ENCODE peak calls at places on chromosomes 5 and 9, in six cellular contexts. H, K, Q, Z, C and Y are unnamed samples.

GRCh38 chr5:103445426-103446035 is 117.1 kb downstream of the NUDT12 start:
- DNase-seq in H (no peak), K (no peak), Q (peak), Z (no peak), C (no peak), Y (peak)

GRCh38 chr5:72355706-72356299 is 35.6 kb downstream of the PTCD2 start:
- DNase-seq in H (no peak), K (no peak), Q (peak), Z (peak), C (no peak), Y (peak)

GRCh38 chr9:113548221-113549041 is 84.9 kb downstream of the RGS3 start:
- DNase-seq in H (peak), K (no peak), Q (peak), Z (peak), C (peak), Y (peak)

GRCh38 chr9:94933429-94933828 is 206.9 kb downstream of the AOPEP start:
- DNase-seq in H (no peak), K (no peak), Q (no peak), Z (no peak), C (no peak), Y (no peak)

GRCh38 chr5:132655821-132656773 is 1.9 kb upstream of the IL13 start:
- DNase-seq in H (no peak), K (no peak), Q (no peak), Z (peak), C (no peak), Y (peak)

GRCh38 chr9:68538200-68538599 is 2.5 kb downstream of the TMEM252 start:
- DNase-seq in H (no peak), K (no peak), Q (no peak), Z (no peak), C (no peak), Y (no peak)

GRCh38 chr5:34571380-34572041 is 84.6 kb upstream of the RAI14 start:
- DNase-seq in H (no peak), K (no peak), Q (peak), Z (no peak), C (no peak), Y (peak)

GRCh38 chr5:149932445-149933350 is 11.9 kb downstream of the PDE6A start:
- DNase-seq in H (no peak), K (no peak), Q (peak), Z (peak), C (no peak), Y (no peak)

GRCh38 chr5:54804521-54804920 is 180.9 kb downstream of the ESM1 start:
- DNase-seq in H (no peak), K (no peak), Q (no peak), Z (no peak), C (no peak), Y (no peak)

GRCh38 chr9:2291980-2292704 is 277.0 kb downstream of the SMARCA2 start:
- DNase-seq in H (no peak), K (no peak), Q (peak), Z (peak), C (no peak), Y (peak)

GRCh38 chr5:32777733-32778132 is 66.6 kb downstream of the NPR3 start:
- DNase-seq in H (no peak), K (no peak), Q (no peak), Z (no peak), C (no peak), Y (no peak)

GRCh38 chr5:122756263-122756911 is 18.5 kb upstream of the SNX2 start:
- DNase-seq in H (peak), K (no peak), Q (peak), Z (no peak), C (no peak), Y (peak)

GRCh38 chr9:127132921-127133647 is 10.6 kb upstream of the ANGPTL2 start:
- DNase-seq in H (no peak), K (no peak), Q (peak), Z (peak), C (no peak), Y (peak)

GRCh38 chr5:180084638-180085561 is 13.3 kb upstream of the RNF130 start:
- DNase-seq in H (no peak), K (no peak), Q (no peak), Z (no peak), C (no peak), Y (no peak)

GRCh38 chr5:181224390-181225234 is 1.5 kb downstream of the TRIM41 start:
- DNase-seq in H (peak), K (no peak), Q (no peak), Z (no peak), C (no peak), Y (no peak)

GRCh38 chr9:134936762-134937555 is 19.2 kb upstream of the FCN1 start:
- DNase-seq in H (peak), K (no peak), Q (no peak), Z (no peak), C (no peak), Y (no peak)
- H3K4me3 ChIP-seq in H (peak), K (no peak), Q (no peak), Z (no peak), C (no peak), Y (no peak)

GRCh38 chr5:172845190-172845975 is 11.3 kb downstream of the ERGIC1 start:
- DNase-seq in H (no peak), K (no peak), Q (no peak), Z (no peak), C (no peak), Y (no peak)
- TF ChIP-seq CTCF in H (no peak), K (peak), Q (peak), Z (no peak), C (no peak), Y (peak)

GRCh38 chr5:173231996-173232498 is 3.0 kb downstream of the NKX2-5 start:
- DNase-seq in H (no peak), K (no peak), Q (no peak), Z (peak), C (no peak), Y (no peak)
- H3K4me3 ChIP-seq in H (no peak), K (no peak), Q (no peak), Z (peak), C (peak), Y (no peak)

DNA sequence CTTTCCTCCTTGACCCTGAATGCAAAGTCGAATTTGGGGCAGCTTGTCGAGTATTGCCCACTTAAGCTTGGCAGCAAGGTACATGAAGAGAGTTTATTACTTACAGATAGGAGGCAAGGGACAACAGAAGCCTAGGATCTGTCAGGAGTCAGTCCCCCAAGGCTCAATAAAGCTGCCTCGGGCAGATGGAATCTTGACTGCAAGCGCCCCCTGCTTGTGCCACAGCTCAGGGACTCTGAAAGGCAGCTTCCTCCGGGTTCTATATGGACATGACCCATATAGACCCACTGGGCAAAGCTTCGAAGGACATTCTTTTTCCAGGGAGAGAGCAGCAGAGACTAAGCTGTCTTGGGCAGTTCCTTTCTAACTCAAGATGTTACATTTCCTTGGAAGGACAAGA is 971.5 kb downstream of the EFNA5 start:
- DNase-seq in H (peak), K (no peak), Q (no peak), Z (peak), C (peak), Y (no peak)
- TF ChIP-seq CTCF in H (peak), K (peak), Q (peak), Z (no peak), C (no peak), Y (no peak)

GRCh38 chr5:322281-322941 is 897 bp downstream of the AHRR start:
- DNase-seq in H (no peak), K (no peak), Q (no peak), Z (no peak), C (no peak), Y (no peak)

GRCh38 chr5:321233-321725 is at the start of gene AHRR:
- DNase-seq in H (peak), K (no peak), Q (peak), Z (peak), C (peak), Y (peak)

GRCh38 chr5:321726-322251 is 275 bp downstream of the AHRR start:
- DNase-seq in H (peak), K (no peak), Q (no peak), Z (no peak), C (no peak), Y (no peak)

GRCh38 chr5:324736-325612 is 3.5 kb downstream of the AHRR start:
- DNase-seq in H (no peak), K (no peak), Q (no peak), Z (no peak), C (no peak), Y (no peak)

GRCh38 chr5:322942-323879 is 1.7 kb downstream of the AHRR start:
- DNase-seq in H (no peak), K (no peak), Q (no peak), Z (no peak), C (no peak), Y (no peak)
- H3K4me3 ChIP-seq in H (peak), K (no peak), Q (no peak), Z (no peak), C (no peak), Y (no peak)

GRCh38 chr9:93321220-93321610 is 130.3 kb upstream of the FAM120A start:
- DNase-seq in H (no peak), K (no peak), Q (no peak), Z (no peak), C (no peak), Y (no peak)

GRCh38 chr9:93325307-93326035 is 126.0 kb upstream of the FAM120A start:
- DNase-seq in H (no peak), K (no peak), Q (no peak), Z (no peak), C (no peak), Y (no peak)

GRCh38 chr9:93326056-93326455 is 125.4 kb upstream of the FAM120A start:
- DNase-seq in H (no peak), K (no peak), Q (no peak), Z (no peak), C (no peak), Y (no peak)

GRCh38 chr9:93326654-93327053 is 124.8 kb upstream of the FAM120A start:
- DNase-seq in H (no peak), K (no peak), Q (no peak), Z (no peak), C (no peak), Y (no peak)

DNA sequence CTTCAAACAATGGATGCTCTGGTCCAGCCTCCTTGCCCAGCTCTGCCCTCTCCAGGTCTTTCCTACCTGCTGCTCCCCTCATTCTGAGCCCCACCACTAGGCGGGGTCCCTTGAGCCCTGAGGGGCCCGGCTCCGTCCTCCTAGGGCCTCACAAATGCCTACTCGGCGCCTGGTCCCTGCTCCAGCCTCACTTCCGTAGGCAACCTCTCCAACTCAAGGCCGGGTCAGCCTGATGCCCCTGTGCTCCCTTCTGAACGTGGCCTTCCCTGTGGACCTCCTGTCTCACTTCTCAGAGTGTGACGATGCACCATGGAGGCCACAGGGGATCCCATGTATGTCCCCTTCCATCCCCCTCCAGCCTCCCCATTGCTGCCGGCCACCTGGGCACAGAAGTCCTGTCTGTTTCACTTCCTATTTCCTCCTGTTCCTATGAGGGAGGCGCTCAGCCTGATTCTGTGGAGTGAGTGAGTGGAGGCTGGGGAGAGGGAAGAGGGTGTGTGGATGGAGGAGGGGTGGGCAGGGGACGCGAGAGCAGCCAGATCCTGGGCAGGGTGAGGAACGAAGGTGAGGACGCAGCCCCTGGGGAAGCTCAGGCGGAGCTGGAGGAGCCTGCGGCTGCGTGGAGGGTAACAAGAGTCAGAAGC is 127.2 kb upstream of the FAM120A start:
- DNase-seq in H (no peak), K (no peak), Q (no peak), Z (no peak), C (no peak), Y (no peak)
- TF ChIP-seq CTCF in H (no peak), K (peak), Q (no peak), Z (no peak), C (no peak), Y (no peak)

GRCh38 chr9:133532937-133533668 is 1.4 kb upstream of the ADAMTSL2 start:
- DNase-seq in H (peak), K (peak), Q (peak), Z (peak), C (peak), Y (peak)

GRCh38 chr9:133536080-133536479 is 1.6 kb downstream of the ADAMTSL2 start:
- DNase-seq in H (no peak), K (no peak), Q (no peak), Z (no peak), C (no peak), Y (no peak)

GRCh38 chr9:133535285-133535877 is 877 bp downstream of the ADAMTSL2 start:
- DNase-seq in H (no peak), K (no peak), Q (no peak), Z (no peak), C (no peak), Y (no peak)

GRCh38 chr9:133533878-133534277 is 626 bp upstream of the ADAMTSL2 start:
- DNase-seq in H (no peak), K (no peak), Q (no peak), Z (no peak), C (no peak), Y (no peak)

DNA sequence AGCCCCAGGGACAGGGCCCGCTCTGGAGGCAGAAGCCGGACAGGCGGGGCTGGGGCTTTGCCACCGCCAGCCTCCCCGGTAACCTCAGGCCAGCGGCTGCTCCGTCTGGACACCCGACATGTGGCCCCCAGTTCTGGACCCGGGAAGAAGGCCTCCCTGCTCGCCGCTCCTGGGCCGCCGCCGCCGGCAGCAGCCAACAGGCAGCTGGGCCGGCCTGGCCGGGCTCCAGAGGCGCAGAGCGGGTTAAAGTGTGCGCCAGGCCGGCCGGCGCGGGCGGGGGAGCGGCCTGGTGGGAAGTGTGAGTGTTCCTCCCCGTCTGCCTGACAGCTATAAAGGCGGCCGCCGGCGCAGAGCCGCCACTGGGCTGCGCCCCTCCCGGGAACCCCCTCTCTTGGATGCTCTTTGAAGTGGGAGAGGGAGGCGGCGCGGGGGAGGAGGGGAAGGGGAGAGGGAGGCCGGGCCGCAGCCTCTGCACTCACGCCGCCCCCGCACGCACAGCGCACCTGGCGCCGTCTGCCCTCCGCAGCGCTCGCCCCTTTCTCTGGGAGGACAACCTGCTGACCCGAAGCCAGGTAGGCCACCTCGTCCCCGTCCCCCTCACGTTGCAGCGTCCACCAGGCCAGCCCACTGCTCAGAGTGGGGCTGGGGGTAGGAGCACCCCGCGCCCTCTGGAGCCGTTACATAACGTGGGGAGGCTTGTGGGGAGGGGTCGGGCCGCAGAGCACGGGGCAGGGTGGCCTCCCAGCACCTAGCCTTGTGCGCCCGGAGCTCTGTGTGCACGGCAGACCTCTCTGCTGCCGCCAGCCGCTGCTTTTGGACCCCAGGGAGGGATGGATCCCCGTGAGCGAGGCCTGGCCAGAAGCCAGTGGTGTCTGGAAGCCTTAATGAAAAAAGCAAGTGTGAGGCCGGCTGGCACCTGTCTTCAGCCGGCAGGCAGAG is at the start of gene ADAMTSL2:
- DNase-seq in H (peak), K (no peak), Q (peak), Z (peak), C (peak), Y (peak)
- H3K4me3 ChIP-seq in H (no peak), K (no peak), Q (peak), Z (peak), C (peak), Y (no peak)

DNA sequence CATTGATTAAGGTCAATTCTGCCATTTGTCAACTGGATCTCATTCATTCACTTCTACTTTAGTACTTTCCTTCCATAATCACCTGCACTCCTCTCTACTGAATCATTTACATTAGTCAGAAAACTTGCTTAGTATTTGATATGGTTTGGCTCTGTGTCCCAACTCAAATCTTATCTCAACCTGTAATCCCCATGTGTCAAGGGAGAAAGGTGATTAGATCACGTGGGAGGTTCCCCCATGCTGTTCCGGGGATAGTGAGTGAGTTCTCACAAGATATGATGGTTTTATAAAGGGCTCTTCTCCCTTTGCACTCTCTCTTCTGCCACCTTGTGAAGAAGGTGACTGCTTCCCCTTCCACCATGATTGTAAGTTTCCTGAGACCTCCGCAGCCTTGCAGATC is 23.7 kb upstream of the UGCG start:
- DNase-seq in H (no peak), K (no peak), Q (no peak), Z (no peak), C (no peak), Y (no peak)
- TF ChIP-seq CTCF in H (no peak), K (no peak), Q (no peak), Z (no peak), C (no peak), Y (no peak)

GRCh38 chr9:128274245-128274644 is 1.6 kb downstream of the GOLGA2 start:
- DNase-seq in H (no peak), K (no peak), Q (peak), Z (no peak), C (no peak), Y (no peak)
- H3K4me3 ChIP-seq in H (no peak), K (peak), Q (peak), Z (no peak), C (peak), Y (peak)

GRCh38 chr9:81462759-81463158 is 226.6 kb downstream of the TLE1 start:
- DNase-seq in H (no peak), K (no peak), Q (peak), Z (no peak), C (no peak), Y (no peak)

GRCh38 chr9:81461196-81461595 is 228.2 kb downstream of the TLE1 start:
- DNase-seq in H (no peak), K (no peak), Q (peak), Z (no peak), C (no peak), Y (peak)

GRCh38 chr9:81468084-81468595 is 221.2 kb downstream of the TLE1 start:
- DNase-seq in H (no peak), K (no peak), Q (no peak), Z (no peak), C (no peak), Y (no peak)

GRCh38 chr9:81470864-81471263 is 218.5 kb downstream of the TLE1 start:
- DNase-seq in H (no peak), K (no peak), Q (no peak), Z (no peak), C (no peak), Y (no peak)

GRCh38 chr9:81465468-81466002 is 223.8 kb downstream of the TLE1 start:
- DNase-seq in H (peak), K (no peak), Q (peak), Z (no peak), C (no peak), Y (peak)
- TF ChIP-seq CTCF in H (no peak), K (no peak), Q (peak), Z (peak), C (peak), Y (peak)